ENCODE peak calls at places on chromosomes 13 and 19, in nine cellular contexts. L is breast epithelium; Y is uterus; B is CD8-positive, alpha-beta T cell; T is tibial nerve; S is brain microvascular endothelial cell; V is AG04450; G is IMR-90; F is heart right ventricle. H is an unnamed sample.

GRCh38 chr13:95684463-95684862 is 7.5 kb downstream of the DNAJC3 start:
- DNase-seq in F (no peak), S (no peak), V (no peak), G (no peak), Y (no peak), L (no peak), B (no peak), T (no peak), H (no peak)

GRCh38 chr19:8611391-8611883 is 922 bp upstream of the ADAMTS10 start:
- DNase-seq in Y (peak), L (no peak), F (peak), B (no peak), V (no peak), G (no peak), S (no peak), T (no peak), H (no peak)

GRCh38 chr13:28128926-28129325 is 9.4 kb upstream of the PAN3 start:
- DNase-seq in B (no peak), S (no peak), Y (no peak), F (no peak), L (no peak), G (no peak), T (no peak), V (no peak), H (no peak)

GRCh38 chr13:31867709-31868108 is 128.4 kb downstream of the RXFP2 start:
- DNase-seq in Y (no peak), B (no peak), T (no peak), L (no peak), V (no peak), G (no peak), F (no peak), S (no peak), H (no peak)

GRCh38 chr13:23743269-23743668 is 145.9 kb downstream of the MIPEP start:
- DNase-seq in T (no peak), Y (no peak), B (no peak), F (no peak), L (no peak), V (no peak), S (no peak), G (no peak), H (no peak)

GRCh38 chr13:98272549-98272948 is 95.5 kb upstream of the RNF113B start:
- DNase-seq in V (no peak), T (no peak), F (no peak), G (no peak), B (no peak), Y (no peak), L (no peak), S (no peak), H (no peak)

GRCh38 chr13:99774644-99775043 is 196.9 kb downstream of the ZIC5 start:
- DNase-seq in S (no peak), B (no peak), L (no peak), G (no peak), Y (no peak), F (no peak), V (no peak), T (no peak), H (no peak)

GRCh38 chr19:11496391-11497163 is 9.1 kb downstream of the ZNF653 start:
- DNase-seq in Y (peak), G (peak), T (peak), F (peak), V (peak), B (peak), S (peak), L (no peak), H (no peak)

GRCh38 chr19:53076984-53077383 is 26.2 kb downstream of the ZNF160 start:
- DNase-seq in T (no peak), S (peak), Y (peak), B (no peak), L (no peak), G (peak), F (peak), V (no peak), H (peak)

GRCh38 chr13:79435549-79435948 is 29.5 kb upstream of the RBM26 start:
- DNase-seq in T (no peak), Y (no peak), G (peak), F (no peak), S (peak), V (no peak), B (no peak), L (no peak), H (no peak)

GRCh38 chr19:35051796-35052195 is 10.3 kb downstream of the HPN start:
- DNase-seq in B (no peak), L (no peak), G (no peak), F (no peak), Y (no peak), V (no peak), S (no peak), T (no peak), H (no peak)

GRCh38 chr19:35045667-35046300 is 4.3 kb downstream of the HPN start:
- DNase-seq in S (peak), V (no peak), T (no peak), G (peak), B (no peak), Y (no peak), L (no peak), F (no peak), H (peak)

GRCh38 chr19:35046461-35046860 is 4.9 kb downstream of the HPN start:
- DNase-seq in B (no peak), S (no peak), G (no peak), Y (no peak), L (no peak), T (no peak), F (no peak), V (no peak), H (no peak)

GRCh38 chr19:35049456-35049855 is 7.9 kb downstream of the HPN start:
- DNase-seq in T (no peak), V (no peak), F (no peak), G (no peak), L (no peak), S (no peak), Y (no peak), B (no peak), H (no peak)

GRCh38 chr19:35048911-35049411 is 7.4 kb downstream of the HPN start:
- DNase-seq in S (no peak), Y (no peak), T (no peak), V (no peak), F (peak), B (no peak), G (no peak), L (no peak), H (peak)
- H3K27ac ChIP-seq in S (no peak), Y (no peak), T (no peak), V (no peak), F (peak), B (no peak), G (no peak), L (peak), H (peak)

GRCh38 chr19:2517881-2518601 is 42.1 kb downstream of the GADD45B start:
- DNase-seq in T (no peak), F (no peak), B (no peak), V (no peak), L (no peak), G (no peak), S (no peak), Y (no peak), H (no peak)
- H3K27ac ChIP-seq in T (no peak), F (no peak), B (no peak), V (peak), L (no peak), G (no peak), S (no peak), Y (no peak), H (no peak)

GRCh38 chr13:106810069-106810468 is 242.1 kb upstream of the ARGLU1 start:
- DNase-seq in F (no peak), T (no peak), B (no peak), G (no peak), V (no peak), Y (no peak), L (no peak), S (no peak), H (no peak)

GRCh38 chr13:106818971-106819370 is 251.0 kb upstream of the ARGLU1 start:
- DNase-seq in G (no peak), F (no peak), S (no peak), T (no peak), Y (no peak), V (no peak), L (no peak), B (no peak), H (no peak)

GRCh38 chr13:106814389-106814903 is 246.5 kb upstream of the ARGLU1 start:
- DNase-seq in F (no peak), T (no peak), G (no peak), B (no peak), V (no peak), L (no peak), Y (no peak), S (no peak), H (no peak)

GRCh38 chr13:106819413-106820180 is 251.7 kb upstream of the ARGLU1 start:
- DNase-seq in Y (no peak), T (no peak), L (no peak), V (no peak), F (no peak), S (no peak), G (no peak), B (no peak), H (no peak)

DNA sequence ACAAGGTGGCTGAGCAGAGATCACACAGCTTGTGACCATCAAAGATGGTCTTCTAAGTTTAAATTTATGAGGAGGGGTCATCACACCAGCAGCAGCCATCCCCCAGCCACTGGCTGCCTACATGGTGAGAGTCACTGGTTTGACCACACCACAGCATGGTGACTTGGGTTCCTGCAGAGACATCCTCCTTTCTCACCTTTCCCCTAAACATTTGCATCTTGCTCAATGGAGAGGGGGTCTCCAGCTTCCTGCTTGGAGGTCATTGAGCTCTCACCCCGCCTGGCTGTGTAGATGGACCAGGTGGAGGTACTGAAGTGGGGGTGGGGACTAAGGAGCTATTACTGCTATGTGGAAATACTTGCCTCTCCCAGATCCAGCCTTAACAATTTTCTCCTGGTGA is 247.6 kb upstream of the ARGLU1 start:
- DNase-seq in L (no peak), T (no peak), V (no peak), S (no peak), B (no peak), G (no peak), F (no peak), Y (no peak), H (no peak)
- H3K27ac ChIP-seq in L (no peak), T (no peak), V (no peak), S (no peak), B (no peak), G (no peak), F (no peak), Y (no peak), H (no peak)

DNA sequence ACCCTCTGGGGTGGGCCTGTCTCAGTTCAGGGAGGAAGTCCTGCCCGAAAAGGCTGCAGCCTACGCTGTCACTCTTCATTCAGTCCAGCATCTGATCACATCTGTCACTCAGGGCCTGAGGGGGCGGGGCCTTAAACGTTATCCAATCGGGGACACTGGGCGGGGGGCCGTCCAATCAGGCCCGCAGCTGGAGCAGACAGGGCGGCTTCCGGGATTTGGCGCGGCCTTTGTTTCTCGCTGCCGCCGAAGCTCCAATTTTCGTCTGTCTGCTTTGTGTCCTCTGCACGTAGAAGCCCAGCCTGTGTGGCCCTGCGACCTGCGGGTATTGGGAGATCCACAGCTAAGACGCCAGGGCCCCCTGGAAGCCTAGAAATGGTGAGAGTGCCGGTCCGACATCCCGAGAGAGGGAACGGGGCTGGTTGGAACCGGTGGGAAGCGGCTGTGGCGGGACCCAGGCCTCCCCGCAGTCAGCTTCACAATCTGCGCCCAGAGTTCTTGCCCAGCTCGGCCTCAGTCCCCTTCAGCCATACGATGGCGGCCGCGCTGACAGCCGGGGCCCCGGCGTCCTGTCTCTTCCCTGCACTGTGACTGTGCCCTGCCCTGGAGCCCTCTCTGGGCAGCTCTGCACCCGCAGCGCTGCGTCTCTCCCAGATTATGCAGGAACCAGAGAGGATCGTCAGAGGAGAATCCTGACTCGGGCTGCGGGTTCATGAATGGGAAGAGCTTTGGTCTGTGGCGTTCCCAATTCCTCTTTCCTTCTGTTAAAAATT is at the start of gene ZNF730:
- DNase-seq in V (peak), Y (no peak), T (peak), S (peak), F (peak), L (no peak), G (peak), B (peak), H (peak)
- H3K27ac ChIP-seq in V (peak), Y (no peak), T (no peak), S (peak), F (peak), L (no peak), G (peak), B (no peak), H (no peak)

GRCh38 chr19:7397687-7398086 is 49.0 kb downstream of the ARHGEF18 start:
- DNase-seq in L (no peak), V (peak), Y (no peak), T (no peak), S (peak), G (peak), B (no peak), F (no peak), H (no peak)
- H3K27ac ChIP-seq in L (no peak), V (peak), Y (no peak), T (no peak), S (peak), G (peak), B (no peak), F (no peak), H (no peak)

GRCh38 chr19:41221514-41222205 is 2.6 kb downstream of the AXL start:
- DNase-seq in B (no peak), Y (no peak), F (no peak), L (no peak), G (no peak), S (no peak), T (no peak), V (no peak), H (no peak)
- H3K27ac ChIP-seq in B (no peak), Y (peak), F (no peak), L (peak), G (peak), S (peak), T (peak), V (peak), H (peak)

GRCh38 chr19:40659566-40659965 is 30.9 kb downstream of the NUMBL start:
- DNase-seq in L (no peak), S (no peak), V (no peak), B (no peak), F (no peak), G (no peak), Y (no peak), T (no peak), H (no peak)

GRCh38 chr19:40658031-40658430 is 32.4 kb downstream of the NUMBL start:
- DNase-seq in Y (no peak), L (no peak), F (no peak), T (no peak), V (no peak), G (no peak), S (no peak), B (no peak), H (no peak)

GRCh38 chr19:40662925-40663711 is 27.3 kb downstream of the NUMBL start:
- DNase-seq in G (peak), S (peak), B (peak), T (peak), Y (peak), L (peak), F (peak), V (peak), H (peak)

GRCh38 chr19:40661616-40662015 is 28.8 kb downstream of the NUMBL start:
- DNase-seq in G (no peak), T (no peak), B (no peak), S (no peak), F (no peak), V (no peak), L (no peak), Y (no peak), H (no peak)

DNA sequence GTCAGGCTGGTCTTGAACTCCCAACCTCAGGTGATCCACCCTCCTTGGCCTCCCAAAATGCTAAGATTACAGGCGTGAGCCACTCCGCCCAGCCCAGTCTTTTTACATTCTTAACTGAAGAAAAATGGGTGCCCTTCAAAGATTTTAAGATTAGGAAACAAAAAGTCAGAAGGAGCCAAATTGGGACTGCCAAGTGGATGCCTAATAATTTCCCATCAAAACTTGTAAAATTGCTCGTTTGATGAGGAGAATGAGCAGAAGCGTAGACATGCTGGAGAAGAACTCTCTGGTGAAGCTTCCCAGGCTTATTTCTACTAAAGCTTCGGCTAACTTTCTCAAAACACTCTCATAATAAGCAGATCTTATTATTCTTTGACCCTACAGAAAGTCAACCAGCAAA is 31.3 kb downstream of the NUMBL start:
- DNase-seq in T (no peak), Y (no peak), G (no peak), L (no peak), S (no peak), V (no peak), B (no peak), F (no peak), H (no peak)
- H3K27ac ChIP-seq in T (no peak), Y (no peak), G (no peak), L (no peak), S (no peak), V (no peak), B (no peak), F (no peak), H (no peak)

DNA sequence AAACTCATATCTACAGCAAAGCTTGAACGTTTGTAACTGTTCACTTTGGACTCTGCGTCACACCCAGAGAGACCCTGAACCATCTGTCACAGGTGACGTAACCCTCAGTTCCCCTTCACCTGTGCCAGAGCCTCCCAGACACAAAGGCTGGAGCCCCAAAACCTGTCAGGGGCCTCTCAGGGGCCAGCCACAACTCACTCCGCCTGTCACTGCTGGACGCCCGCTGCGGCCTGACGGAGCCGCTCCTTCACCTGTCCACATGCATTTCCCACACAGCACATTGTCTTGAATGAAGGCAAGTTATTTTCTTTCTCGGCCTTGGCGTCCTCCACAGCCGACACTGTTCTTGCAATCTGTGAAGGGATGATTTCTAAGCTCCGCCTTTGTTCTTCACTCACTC is 7.9 kb downstream of the RASA3 start:
- DNase-seq in B (no peak), F (no peak), Y (no peak), S (no peak), T (no peak), L (no peak), G (no peak), V (no peak), H (no peak)
- H3K27ac ChIP-seq in B (peak), F (no peak), Y (no peak), S (no peak), T (no peak), L (no peak), G (no peak), V (no peak), H (no peak)

DNA sequence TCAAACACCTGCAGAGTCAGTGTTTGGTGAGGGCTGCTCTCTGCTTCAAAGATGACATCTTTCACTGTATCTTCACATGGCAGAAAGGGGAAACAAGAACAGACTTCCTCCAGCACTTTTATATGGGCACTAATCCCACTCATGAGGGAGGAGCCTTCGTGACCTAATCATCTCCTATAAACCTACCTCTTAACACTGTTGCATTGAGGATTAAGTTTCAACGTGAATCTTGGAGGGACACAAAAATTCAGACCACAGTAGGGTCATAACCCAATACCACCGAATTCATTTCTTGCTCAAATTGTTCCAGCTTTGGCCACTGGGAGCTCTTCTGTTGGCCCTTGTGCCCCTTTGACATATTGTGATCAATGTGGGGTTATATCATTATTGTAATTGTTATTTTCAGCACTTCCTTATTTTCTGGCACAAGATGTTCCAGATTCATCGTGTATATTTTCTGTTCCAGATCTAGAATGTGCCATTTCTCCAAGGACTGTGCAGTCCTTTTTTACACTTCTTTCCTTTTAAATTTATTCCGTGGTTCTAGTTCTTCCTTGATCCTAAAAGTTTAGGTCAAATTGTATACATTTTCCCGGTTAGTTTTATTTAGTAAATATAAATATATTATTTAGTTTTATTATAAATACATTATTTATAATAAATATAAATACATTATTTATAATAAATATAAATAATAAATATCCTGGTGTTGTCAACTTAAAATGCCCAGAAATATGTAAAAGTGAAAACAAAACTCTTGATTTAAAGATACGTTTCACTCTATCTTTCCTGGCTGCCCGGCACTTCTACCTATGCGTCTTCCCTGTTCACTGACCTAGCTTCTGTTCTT is 35.5 kb upstream of the IGFL4 start:
- DNase-seq in V (no peak), T (no peak), L (no peak), G (no peak), Y (no peak), S (no peak), F (no peak), B (no peak), H (no peak)
- H3K27ac ChIP-seq in V (no peak), T (no peak), L (no peak), G (no peak), Y (no peak), S (no peak), F (no peak), B (no peak), H (no peak)

DNA sequence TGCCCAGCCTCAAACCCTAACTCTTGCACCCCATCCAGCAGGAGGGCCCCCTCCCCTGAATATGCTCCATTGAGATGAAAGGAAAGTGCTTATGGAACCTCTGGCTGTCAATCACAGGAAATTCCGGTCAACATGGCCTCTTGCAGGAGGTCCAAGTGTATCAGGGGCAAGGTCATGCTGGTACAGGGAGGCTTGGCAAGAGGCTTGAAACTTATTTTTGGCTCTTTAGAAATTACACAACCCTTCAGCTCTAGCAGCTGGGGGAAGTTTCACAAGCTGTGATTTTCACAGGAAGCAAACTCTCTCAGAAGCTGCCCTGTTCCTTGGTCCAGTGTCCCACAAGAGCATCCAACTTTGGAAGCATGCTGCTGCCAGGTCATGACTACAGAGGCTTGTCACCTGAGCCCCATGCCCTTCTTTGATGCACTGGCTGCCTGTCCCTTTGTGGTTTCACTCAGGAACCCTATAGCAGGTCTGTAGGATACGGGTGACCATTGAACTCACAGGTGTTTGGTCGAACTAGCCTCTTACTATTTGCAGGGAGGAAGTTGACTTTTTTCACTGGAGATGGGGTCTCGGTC is 8.4 kb downstream of the ASF1B start:
- DNase-seq in F (no peak), S (no peak), T (no peak), Y (no peak), L (no peak), B (no peak), G (no peak), V (no peak), H (no peak)
- H3K27ac ChIP-seq in F (peak), S (no peak), T (no peak), Y (no peak), L (no peak), B (no peak), G (no peak), V (no peak), H (no peak)